ENCODE peak calls at places on chromosomes 7 and 10, in four cellular contexts. I, P, N and K are unnamed samples.

GRCh38 chr10:130159395-130159794 is 23.2 kb downstream of the GLRX3 start:
- DNase-seq in I (no peak), P (no peak), N (no peak), K (no peak)

GRCh38 chr10:104333037-104333727 is 5.1 kb downstream of the ITPRIP start:
- DNase-seq in I (peak; percentile 56), P (peak; percentile 24), N (no peak), K (no peak)

GRCh38 chr7:138245682-138246081 is 169.4 kb downstream of the AKR1D1 start:
- DNase-seq in I (peak; percentile 93), P (no peak), N (peak; percentile 35), K (peak; percentile 89)

GRCh38 chr10:89215511-89215910 is 8.4 kb upstream of the CH25H start:
- DNase-seq in I (peak; percentile 26), P (no peak), N (no peak), K (peak; percentile 25)

GRCh38 chr10:72322030-72322279 is 32.8 kb downstream of the DNAJB12 start:
- DNase-seq in I (no peak), P (no peak), N (no peak), K (no peak)

GRCh38 chr7:11707606-11708193 is 124.3 kb downstream of the THSD7A start:
- DNase-seq in I (peak; percentile 33), P (no peak), N (no peak), K (peak; percentile 45)

GRCh38 chr10:61628875-61629513 is 33.7 kb upstream of the CABCOCO1 start:
- DNase-seq in I (peak; percentile 96), P (no peak), N (peak; percentile 99), K (peak; percentile 94)

GRCh38 chr7:79673969-79674368 is 220.5 kb upstream of the MAGI2 start:
- DNase-seq in I (no peak), P (no peak), N (no peak), K (no peak)

GRCh38 chr7:153522261-153522660 is 529.9 kb upstream of the DPP6 start:
- DNase-seq in I (no peak), P (no peak), N (no peak), K (no peak)

GRCh38 chr7:125136755-125137547 is 207.3 kb upstream of the POT1 start:
- DNase-seq in I (peak; percentile 88), P (no peak), N (peak; percentile 92), K (peak; percentile 85)

GRCh38 chr7:71327946-71328345 is 196.0 kb downstream of the GALNT17 start:
- DNase-seq in I (no peak), P (no peak), N (no peak), K (no peak)

GRCh38 chr10:63071145-63071544 is 62.0 kb upstream of the NRBF2 start:
- DNase-seq in I (no peak), P (peak; percentile 33), N (peak; percentile 32), K (no peak)

GRCh38 chr7:77415822-77416620 is at the start of gene GSAP:
- DNase-seq in I (no peak), P (peak; percentile 83), N (no peak), K (peak; percentile 33)

GRCh38 chr7:32036557-32036956 is 33.6 kb downstream of the PDE1C start:
- DNase-seq in I (no peak), P (no peak), N (peak; percentile 3), K (peak; percentile 25)

GRCh38 chr7:87479951-87480350 is 4.5 kb upstream of the ABCB4 start:
- DNase-seq in I (no peak), P (no peak), N (no peak), K (no peak)

GRCh38 chr7:143974457-143974856 is 19.8 kb downstream of the OR2F1 start:
- DNase-seq in I (no peak), P (no peak), N (peak; percentile 27), K (peak; percentile 15)

GRCh38 chr10:30782543-30783461 is 153.2 kb upstream of the LYZL2 start:
- DNase-seq in I (peak; percentile 35), P (no peak), N (peak; percentile 21), K (peak; percentile 35)

GRCh38 chr10:131750973-131751826 is 149.6 kb upstream of the PPP2R2D start:
- DNase-seq in I (no peak), P (no peak), N (no peak), K (no peak)

GRCh38 chr10:103497161-103497915 is 3.8 kb downstream of the NEURL1 start:
- DNase-seq in I (no peak), P (no peak), N (no peak), K (no peak)

GRCh38 chr10:110429301-110429700 is 68.4 kb upstream of the DUSP5 start:
- DNase-seq in I (no peak), P (no peak), N (no peak), K (no peak)

GRCh38 chr7:2633538-2634264 is 1.9 kb downstream of the TTYH3 start:
- DNase-seq in I (peak; percentile 90), P (no peak), N (peak; percentile 74), K (peak; percentile 89)

GRCh38 chr7:4709187-4709586 is 27.1 kb downstream of the FOXK1 start:
- DNase-seq in I (no peak), P (no peak), N (no peak), K (no peak)

GRCh38 chr7:95470452-95470851 is 15.3 kb upstream of the ASB4 start:
- DNase-seq in I (peak; percentile 69), P (no peak), N (peak; percentile 78), K (peak; percentile 64)

GRCh38 chr7:144827581-144828139 is 8.2 kb downstream of the TPK1 start:
- DNase-seq in I (peak; percentile 92), P (no peak), N (peak; percentile 29), K (peak; percentile 93)

GRCh38 chr7:151904270-151904669 is 27.4 kb upstream of the PRKAG2 start:
- DNase-seq in I (no peak), P (no peak), N (no peak), K (no peak)

GRCh38 chr7:70303780-70304179 is 705.5 kb downstream of the AUTS2 start:
- DNase-seq in I (no peak), P (no peak), N (no peak), K (no peak)

GRCh38 chr10:48258083-48258482 is 16.4 kb downstream of the FRMPD2 start:
- DNase-seq in I (no peak), P (no peak), N (no peak), K (no peak)

GRCh38 chr10:34889004-34889869 is 74.1 kb upstream of the PARD3 start:
- DNase-seq in I (no peak), P (no peak), N (peak; percentile 44), K (no peak)

GRCh38 chr7:100220833-100221718 is 1.3 kb downstream of the PVRIG start:
- DNase-seq in I (no peak), P (peak; percentile 34), N (no peak), K (no peak)

GRCh38 chr10:67045404-67045803 is 119.6 kb downstream of the LRRTM3 start:
- DNase-seq in I (no peak), P (no peak), N (no peak), K (no peak)

GRCh38 chr10:29895436-29895835 is 163.9 kb downstream of the JCAD start:
- DNase-seq in I (peak; percentile 95), P (no peak), N (no peak), K (peak; percentile 91)

GRCh38 chr7:139887895-139888518 is 58.9 kb downstream of the TBXAS1 start:
- DNase-seq in I (no peak), P (no peak), N (no peak), K (no peak)

GRCh38 chr10:34008641-34009040 is 674.2 kb upstream of the NRP1 start:
- DNase-seq in I (no peak), P (no peak), N (no peak), K (no peak)

GRCh38 chr7:22697322-22697859 is 29.6 kb upstream of the IL6 start:
- DNase-seq in I (no peak), P (no peak), N (no peak), K (no peak)
- H3K4me3 ChIP-seq in I (no peak overlapping the region), P (no peak overlapping the region), N (no peak overlapping the region), K (no peak overlapping the region)

GRCh38 chr10:79342811-79343541 is 4.3 kb upstream of the PPIF start:
- DNase-seq in I (no peak), P (peak; percentile 77), N (no peak), K (no peak)

GRCh38 chr10:79339266-79339665 is 8.0 kb upstream of the PPIF start:
- DNase-seq in I (no peak), P (no peak), N (no peak), K (no peak)

GRCh38 chr10:79344502-79345195 is 2.6 kb upstream of the PPIF start:
- DNase-seq in I (no peak), P (peak; percentile 81), N (no peak), K (no peak)

GRCh38 chr10:79340646-79341244 is 6.5 kb upstream of the PPIF start:
- DNase-seq in I (no peak), P (no peak), N (no peak), K (no peak)

GRCh38 chr10:79342295-79342761 is 4.9 kb upstream of the PPIF start:
- DNase-seq in I (no peak), P (peak; percentile 76), N (no peak), K (no peak)
- TF ChIP-seq CTCF in I (no peak), P (no peak), N (no peak), K (no peak)

GRCh38 chr7:149872419-149873073 is 1.2 kb upstream of the ATP6V0E2 start:
- DNase-seq in I (peak; percentile 76), P (peak; percentile 67), N (peak; percentile 48), K (peak; percentile 80)
- H3K4me3 ChIP-seq in I (peak overlapping the region; percentile 70), P (peak overlapping the region; percentile 90), N (peak overlapping the region; percentile 62), K (peak overlapping the region; percentile 76)

DNA sequence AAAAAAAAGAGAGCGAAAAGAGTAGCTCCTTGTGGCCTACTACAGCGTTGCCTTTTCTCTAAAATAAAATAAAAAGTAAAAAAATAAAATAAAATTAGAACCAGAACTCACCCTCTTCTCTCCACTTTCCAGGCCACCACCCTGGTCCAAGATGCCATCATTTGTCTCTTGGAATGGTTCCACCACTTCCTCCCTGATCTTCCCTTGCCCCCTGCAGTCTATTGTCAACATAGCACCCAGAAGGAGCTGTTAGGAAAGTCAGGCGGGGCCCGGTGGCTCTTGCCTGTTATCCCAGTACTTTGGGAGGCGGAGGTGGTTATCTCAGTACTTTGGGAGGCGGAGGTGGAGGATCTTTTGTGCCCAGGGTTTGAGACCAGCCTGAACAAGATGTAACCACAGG is 7.6 kb upstream of the GRID2IP start:
- DNase-seq in I (peak; percentile 47), P (no peak), N (peak; percentile 19), K (peak; percentile 50)
- TF ChIP-seq CTCF in I (peak; percentile 47), P (no peak), N (peak; percentile 19), K (peak; percentile 54)

GRCh38 chr10:11184093-11184492 is 166.4 kb downstream of the CELF2 start:
- DNase-seq in I (no peak), P (no peak), N (no peak), K (no peak)
- H3K4me3 ChIP-seq in I (no peak overlapping the region), P (no peak overlapping the region), N (no peak overlapping the region), K (no peak overlapping the region)

DNA sequence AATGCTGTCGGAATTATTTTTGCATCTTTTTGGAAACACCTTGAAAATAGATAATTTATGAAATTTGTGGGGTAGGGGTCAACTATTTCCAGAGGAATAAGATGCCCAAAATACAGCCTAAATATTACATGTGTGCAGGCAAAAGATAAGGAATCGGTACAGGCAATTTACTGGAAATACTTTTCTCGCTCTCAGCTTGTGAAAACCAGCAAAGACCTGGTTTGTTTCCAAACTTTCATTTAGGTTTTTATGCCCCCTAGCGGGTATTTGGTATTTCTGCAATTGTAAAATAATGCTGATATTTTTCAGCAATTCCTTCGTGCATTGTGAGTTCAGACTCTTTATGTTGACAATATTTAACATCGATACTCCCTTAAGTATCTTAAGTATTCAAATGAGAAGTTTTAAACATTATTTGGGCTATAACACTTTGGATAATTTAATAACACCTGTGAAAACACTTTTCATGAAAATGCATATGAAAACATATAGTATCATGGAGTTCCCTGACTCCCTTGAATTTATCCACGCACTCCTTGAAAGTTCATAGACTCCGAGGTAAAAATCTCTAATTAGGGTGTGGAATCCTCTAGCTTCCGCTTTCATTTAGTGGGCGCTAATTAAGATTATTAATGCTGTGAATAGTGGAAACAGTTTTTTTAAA is 132.4 kb downstream of the TSPAN12 start:
- DNase-seq in I (peak; percentile 62), P (no peak), N (peak; percentile 36), K (peak; percentile 67)
- TF ChIP-seq CTCF in I (peak; percentile 67), P (no peak), N (peak; percentile 48), K (peak; percentile 56)